ENCODE peak calls at places on chromosome 14, in six cellular contexts. K is kidney; J is left ventricle myocardium inferior; T is GM23248; M is suprapubic skin; E is effector memory CD4-positive, alpha-beta T cell. N is an unnamed sample.

GRCh38 chr14:90758959-90759358 is 57.3 kb downstream of the TTC7B start:
- DNase-seq in K (peak; percentile 89), J (peak; percentile 74), T (peak; percentile 77), M (peak; percentile 74), E (no peak), N (peak; percentile 77)

GRCh38 chr14:77043177-77043983 is 14.9 kb upstream of the IRF2BPL start:
- DNase-seq in K (peak; percentile 78), J (no peak), T (peak; percentile 95), M (no peak), E (peak; percentile 38), N (peak; percentile 58)

GRCh38 chr14:55136868-55137785 is 8.1 kb downstream of the LGALS3 start:
- DNase-seq in K (peak; percentile 89), J (peak; percentile 82), T (peak; percentile 85), M (peak; percentile 86), E (no peak), N (peak; percentile 92)

GRCh38 chr14:105682956-105683570 is 156.7 kb downstream of the TMEM121 start:
- DNase-seq in K (peak; percentile 26), J (no peak), T (no peak), M (no peak), E (no peak), N (no peak)

GRCh38 chr14:22733829-22734228 is 32.7 kb upstream of the OXA1L start:
- DNase-seq in K (no peak), J (no peak), T (no peak), M (no peak), E (no peak), N (no peak)

GRCh38 chr14:103539056-103539825 is 10.2 kb downstream of the TRMT61A start:
- DNase-seq in K (peak; percentile 80), J (no peak), T (no peak), M (no peak), E (no peak), N (peak; percentile 84)

GRCh38 chr14:31962920-31963319 is 114.2 kb upstream of the ARHGAP5 start:
- DNase-seq in K (no peak), J (no peak), T (no peak), M (no peak), E (no peak), N (no peak)

GRCh38 chr14:24063263-24063836 is 8.0 kb upstream of the CPNE6 start:
- DNase-seq in K (peak; percentile 35), J (no peak), T (no peak), M (no peak), E (no peak), N (peak; percentile 83)

GRCh38 chr14:95023886-95024285 is 133.4 kb downstream of the DICER1 start:
- DNase-seq in K (no peak), J (no peak), T (peak; percentile 67), M (no peak), E (no peak), N (no peak)

GRCh38 chr14:68719634-68720384 is 73.1 kb downstream of the ZFP36L1 start:
- DNase-seq in K (no peak), J (no peak), T (no peak), M (no peak), E (no peak), N (no peak)

GRCh38 chr14:52018252-52018651 is 28.9 kb downstream of the RTRAF start:
- DNase-seq in K (no peak), J (no peak), T (no peak), M (no peak), E (no peak), N (no peak)

GRCh38 chr14:30375280-30375892 is 183.6 kb upstream of the G2E3 start:
- DNase-seq in K (no peak), J (peak; percentile 47), T (peak; percentile 62), M (peak; percentile 64), E (peak; percentile 6), N (no peak)

GRCh38 chr14:103006106-103006505 is 51.2 kb downstream of the CDC42BPB start:
- DNase-seq in K (peak; percentile 25), J (no peak), T (no peak), M (peak; percentile 38), E (no peak), N (no peak)

GRCh38 chr14:41609704-41610183 is 3.1 kb downstream of the LRFN5 start:
- DNase-seq in K (peak; percentile 72), J (peak; percentile 38), T (peak; percentile 80), M (peak; percentile 69), E (no peak), N (peak; percentile 60)

GRCh38 chr14:64081174-64081746 is 212.9 kb downstream of the ESR2 start:
- DNase-seq in K (no peak), J (no peak), T (peak; percentile 24), M (no peak), E (no peak), N (no peak)

GRCh38 chr14:89422181-89422951 is 5.3 kb upstream of the FOXN3 start:
- DNase-seq in K (no peak), J (no peak), T (no peak), M (peak; percentile 55), E (no peak), N (no peak)

GRCh38 chr14:102275866-102276265 is 29.1 kb downstream of the MOK start:
- DNase-seq in K (no peak), J (no peak), T (no peak), M (no peak), E (no peak), N (peak; percentile 77)

GRCh38 chr14:69259531-69260245 is at the start of gene GALNT16:
- DNase-seq in K (peak; percentile 80), J (peak; percentile 43), T (peak; percentile 59), M (no peak), E (no peak), N (peak; percentile 94)

GRCh38 chr14:101717663-101718490 is 43.6 kb upstream of the PPP2R5C start:
- DNase-seq in K (peak; percentile 45), J (no peak), T (no peak), M (peak; percentile 39), E (no peak), N (peak; percentile 50)

GRCh38 chr14:99174081-99174851 is 97.7 kb downstream of the BCL11B start:
- DNase-seq in K (peak; percentile 74), J (no peak), T (no peak), M (peak; percentile 52), E (no peak), N (no peak)

GRCh38 chr14:104473649-104474574 is 105.7 kb upstream of the C14orf180 start:
- DNase-seq in K (no peak), J (no peak), T (no peak), M (no peak), E (no peak), N (no peak)

GRCh38 chr14:88798161-88798560 is 5.4 kb upstream of the EML5 start:
- DNase-seq in K (no peak), J (no peak), T (no peak), M (no peak), E (no peak), N (no peak)

GRCh38 chr14:104435147-104436046 is 144.2 kb upstream of the C14orf180 start:
- DNase-seq in K (no peak), J (no peak), T (no peak), M (peak; percentile 42), E (no peak), N (peak; percentile 87)

DNA sequence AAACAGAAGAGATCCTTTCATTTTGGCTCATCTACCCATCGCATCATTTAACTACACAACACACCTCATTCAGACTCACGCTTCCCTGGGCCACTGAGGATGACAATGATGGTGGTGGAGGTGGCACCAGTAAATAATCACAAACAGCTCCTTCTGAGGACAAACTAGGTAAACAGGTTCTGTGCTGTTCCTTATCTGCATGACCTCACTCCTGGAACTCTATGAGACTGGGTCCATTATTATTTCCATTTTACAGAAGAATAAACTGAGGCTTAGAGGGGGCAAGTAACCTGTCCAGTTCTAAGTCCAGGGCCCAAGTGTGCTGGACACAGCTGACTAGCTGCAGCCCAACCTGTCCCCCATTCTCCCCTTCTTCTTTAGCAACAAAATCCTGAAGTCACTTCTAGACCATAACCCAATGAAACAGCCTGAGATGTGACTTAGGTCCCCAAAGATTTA is 50.4 kb downstream of the ITPK1 start:
- DNase-seq in K (no peak), J (no peak), T (no peak), M (no peak), E (no peak), N (no peak)
- H3K27ac ChIP-seq in K (no peak overlapping the region), J (peak overlapping the region; percentile 78), T (no peak overlapping the region), M (no peak overlapping the region), E (no peak overlapping the region), N (peak overlapping the region; percentile 49)

DNA sequence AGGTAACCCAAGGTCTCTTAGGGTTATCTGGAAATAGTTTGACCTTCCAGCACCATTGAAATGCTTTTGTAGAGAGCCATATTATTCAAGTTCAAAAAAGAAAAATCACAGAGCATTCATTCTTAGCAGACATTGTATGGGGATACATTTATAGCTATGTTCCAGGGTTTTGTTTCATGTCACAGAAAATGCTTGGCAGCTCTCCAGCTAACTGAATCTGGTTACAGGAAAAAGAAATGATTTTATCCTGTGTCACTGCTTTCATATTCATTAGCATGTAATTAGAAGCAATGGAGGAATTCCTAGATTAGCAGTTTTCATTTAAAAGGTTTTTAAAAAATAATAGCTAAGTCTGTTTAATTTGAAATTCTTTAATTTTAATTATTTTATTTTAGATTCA is 78.9 kb downstream of the SNAPC1 start:
- DNase-seq in K (no peak), J (no peak), T (peak; percentile 10), M (no peak), E (no peak), N (no peak)
- H3K27ac ChIP-seq in K (no peak overlapping the region), J (no peak overlapping the region), T (no peak overlapping the region), M (no peak overlapping the region), E (no peak overlapping the region), N (no peak overlapping the region)

DNA sequence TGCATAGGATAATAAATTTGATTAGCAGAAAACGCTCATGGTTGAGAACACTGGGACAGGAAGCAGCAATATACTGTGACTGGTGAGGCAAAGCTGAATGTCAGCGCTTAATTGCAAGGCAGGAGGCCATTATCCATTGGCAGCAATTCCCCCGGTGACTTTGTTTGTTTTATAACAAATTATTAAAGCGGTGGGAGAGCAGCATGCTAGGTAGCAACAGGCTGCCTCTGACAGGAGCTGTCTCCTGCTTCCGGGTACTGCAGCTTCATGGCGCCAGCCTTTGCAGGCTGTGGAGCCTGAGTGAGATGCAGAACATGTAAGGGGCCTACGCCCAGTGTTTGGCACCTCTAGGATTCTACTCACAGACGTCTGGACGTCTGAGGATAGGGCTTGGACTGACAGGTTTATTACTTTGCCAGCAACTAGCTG is 82.2 kb upstream of the SSTR1 start:
- DNase-seq in K (no peak), J (no peak), T (peak; percentile 11), M (no peak), E (no peak), N (no peak)
- H3K27ac ChIP-seq in K (no peak overlapping the region), J (no peak overlapping the region), T (no peak overlapping the region), M (no peak overlapping the region), E (no peak overlapping the region), N (no peak overlapping the region)

GRCh38 chr14:37116933-37117844 is 55.2 kb downstream of the SLC25A21 start:
- DNase-seq in K (no peak), J (no peak), T (peak; percentile 73), M (no peak), E (no peak), N (peak; percentile 81)
- H3K27ac ChIP-seq in K (no peak overlapping the region), J (no peak overlapping the region), T (no peak overlapping the region), M (no peak overlapping the region), E (no peak overlapping the region), N (no peak overlapping the region)